ENCODE peak calls at places on chromosomes 7 and 10, in six cellular contexts. Z, F, R, M, W and B are unnamed samples.

GRCh38 chr10:5582736-5583135 is 58.0 kb downstream of the CALML3 start:
- DNase-seq in M (no peak), Z (no peak), R (no peak), W (no peak), F (no peak), B (no peak)

GRCh38 chr7:156984209-156984891 is 26.1 kb downstream of the MNX1 start:
- DNase-seq in F (no peak), M (no peak), W (no peak), R (no peak), Z (no peak), B (no peak)

GRCh38 chr7:80923211-80923612 is 4.4 kb upstream of the SEMA3C start:
- DNase-seq in R (no peak), Z (no peak), F (no peak), W (no peak), M (no peak), B (no peak)

GRCh38 chr7:86747698-86748097 is 104.0 kb downstream of the GRM3 start:
- DNase-seq in Z (no peak), R (no peak), M (no peak), F (no peak), W (peak), B (no peak)

GRCh38 chr10:70320751-70321150 is 36.9 kb upstream of the NPFFR1 start:
- DNase-seq in R (no peak), Z (no peak), M (no peak), F (no peak), W (no peak), B (no peak)

GRCh38 chr7:949021-949934 is 5.2 kb downstream of the ADAP1 start:
- DNase-seq in Z (no peak), M (peak), R (peak), W (no peak), F (no peak), B (no peak)

GRCh38 chr10:47310090-47310505 is 10.1 kb downstream of the GDF10 start:
- DNase-seq in W (no peak), R (no peak), Z (no peak), M (no peak), F (no peak), B (no peak)

GRCh38 chr10:131700506-131700905 is 200.3 kb upstream of the PPP2R2D start:
- DNase-seq in M (no peak), R (no peak), F (no peak), W (no peak), Z (no peak), B (no peak)

GRCh38 chr10:128470302-128470962 is 344.2 kb upstream of the MKI67 start:
- DNase-seq in M (no peak), W (no peak), Z (no peak), R (no peak), F (no peak), B (no peak)

GRCh38 chr10:71383972-71384687 is 12.6 kb upstream of the CDH23 start:
- DNase-seq in Z (peak), M (peak), F (peak), R (peak), W (peak), B (peak)

GRCh38 chr7:47336178-47337020 is 245.5 kb downstream of the TNS3 start:
- DNase-seq in F (no peak), R (peak), M (peak), Z (no peak), W (no peak), B (no peak)

GRCh38 chr7:139776486-139777303 is 1.1 kb downstream of the HIPK2 start:
- DNase-seq in F (no peak), M (no peak), W (peak), Z (peak), R (peak), B (peak)

GRCh38 chr10:69090687-69091450 is 3.0 kb downstream of the SRGN start:
- DNase-seq in F (no peak), R (peak), M (no peak), Z (no peak), W (no peak), B (no peak)